ENCODE peak calls at places on chromosome 6, in ten cellular contexts. V, W, A, F, J, P, D, B, S and K are unnamed samples.

GRCh38 chr6:138979813-138980668 is 8.0 kb downstream of the REPS1 start:
- DNase-seq in V (no peak), W (no peak), A (no peak), F (no peak), J (no peak), P (no peak), D (no peak), B (no peak), S (no peak), K (no peak)

GRCh38 chr6:54801669-54802068 is 44.9 kb upstream of the FAM83B start:
- DNase-seq in V (peak), W (no peak), A (no peak), F (no peak), J (no peak), P (no peak), D (no peak), B (no peak), S (no peak), K (no peak)

GRCh38 chr6:160139420-160139851 is 17.8 kb downstream of the SLC22A1 start:
- DNase-seq in V (no peak), W (no peak), A (no peak), F (no peak), J (no peak), P (no peak), D (no peak), B (peak), S (no peak), K (peak)

GRCh38 chr6:122025104-122025503 is 374.3 kb upstream of the HSF2 start:
- DNase-seq in V (no peak), W (no peak), A (no peak), F (no peak), J (no peak), P (no peak), D (no peak), B (no peak), S (no peak), K (no peak)

GRCh38 chr6:118860880-118861279 is 33.1 kb upstream of the ASF1A start:
- DNase-seq in V (no peak), W (no peak), A (no peak), F (no peak), J (no peak), P (no peak), D (no peak), B (no peak), S (no peak), K (no peak)

GRCh38 chr6:140101367-140101766 is 726.9 kb upstream of the CITED2 start:
- DNase-seq in V (no peak), W (no peak), A (no peak), F (no peak), J (no peak), P (no peak), D (no peak), B (peak), S (no peak), K (no peak)

GRCh38 chr6:83430606-83431544 is at the start of gene ME1:
- DNase-seq in V (peak), W (no peak), A (no peak), F (peak), J (peak), P (peak), D (peak), B (peak), S (peak), K (peak)

GRCh38 chr6:105326838-105327745 is 75.8 kb downstream of the PREP start:
- DNase-seq in V (peak), W (no peak), A (no peak), F (peak), J (peak), P (no peak), D (no peak), B (peak), S (no peak), K (peak)

GRCh38 chr6:142825760-142826159 is 119.2 kb downstream of the HIVEP2 start:
- DNase-seq in V (no peak), W (no peak), A (no peak), F (no peak), J (no peak), P (no peak), D (no peak), B (no peak), S (no peak), K (no peak)

GRCh38 chr6:31645325-31645724 is 7.1 kb downstream of the BAG6 start:
- DNase-seq in V (no peak), W (no peak), A (no peak), F (no peak), J (no peak), P (no peak), D (no peak), B (no peak), S (no peak), K (no peak)

GRCh38 chr6:86871681-86872080 is 65.6 kb upstream of the HTR1E start:
- DNase-seq in V (no peak), W (no peak), A (no peak), F (no peak), J (no peak), P (no peak), D (no peak), B (no peak), S (no peak), K (no peak)

GRCh38 chr6:110538416-110539060 is 62.1 kb upstream of the SLC22A16 start:
- DNase-seq in V (no peak), W (no peak), A (no peak), F (no peak), J (no peak), P (no peak), D (no peak), B (no peak), S (no peak), K (no peak)

GRCh38 chr6:74415056-74415455 is 719.1 kb downstream of the CD109 start:
- DNase-seq in V (no peak), W (no peak), A (no peak), F (no peak), J (no peak), P (no peak), D (no peak), B (no peak), S (no peak), K (no peak)

GRCh38 chr6:2531426-2532208 is 219.1 kb downstream of the MYLK4 start:
- DNase-seq in V (no peak), W (no peak), A (no peak), F (no peak), J (no peak), P (no peak), D (no peak), B (no peak), S (no peak), K (no peak)

GRCh38 chr6:168041928-168042327 is 37.1 kb downstream of the FRMD1 start:
- DNase-seq in V (no peak), W (no peak), A (no peak), F (no peak), J (no peak), P (no peak), D (no peak), B (no peak), S (no peak), K (no peak)

GRCh38 chr6:4403828-4404227 is 268.5 kb upstream of the ECI2 start:
- DNase-seq in V (no peak), W (no peak), A (no peak), F (no peak), J (no peak), P (no peak), D (no peak), B (no peak), S (no peak), K (no peak)

GRCh38 chr6:75377386-75377785 is 92.8 kb upstream of the TMEM30A start:
- DNase-seq in V (peak), W (no peak), A (peak), F (peak), J (no peak), P (no peak), D (no peak), B (no peak), S (no peak), K (no peak)

GRCh38 chr6:13217206-13217905 is 111.0 kb downstream of the TBC1D7 start:
- DNase-seq in V (no peak), W (no peak), A (no peak), F (no peak), J (peak), P (no peak), D (no peak), B (no peak), S (no peak), K (peak)

GRCh38 chr6:40276176-40276575 is 311.0 kb downstream of the LRFN2 start:
- DNase-seq in V (no peak), W (no peak), A (no peak), F (peak), J (no peak), P (no peak), D (no peak), B (no peak), S (no peak), K (no peak)